ENCODE peak calls at places on chromosome 16, in five cellular contexts. H is A549, D is K562, G is HepG2, M is GM12878. A is an unnamed sample.

GRCh38 chr16:20868890-20869289 is 31.3 kb downstream of the DCUN1D3 start:
- DNase-seq in H (no peak), D (no peak), G (peak), M (no peak), A (no peak)

GRCh38 chr16:47143677-47144558 is at the start of gene NETO2:
- DNase-seq in H (peak), D (peak), G (peak), M (no peak), A (peak)

GRCh38 chr16:31128711-31129567 is 6.6 kb downstream of the PRSS8 start:
- DNase-seq in H (no peak), D (peak), G (no peak), M (no peak), A (no peak)

GRCh38 chr16:29316673-29317237 is 89.8 kb downstream of the NPIPB11 start:
- DNase-seq in H (no peak), D (no peak), G (no peak), M (no peak), A (no peak)

GRCh38 chr16:50756466-50756865 is 14.6 kb downstream of the CYLD start:
- DNase-seq in H (no peak), D (no peak), G (no peak), M (no peak), A (no peak)

GRCh38 chr16:35599429-35600165 is 2140.2 kb downstream of the TP53TG3F start:
- DNase-seq in H (no peak), D (no peak), G (no peak), M (no peak), A (no peak)

GRCh38 chr16:30472328-30472942 is at the start of gene ITGAL:
- DNase-seq in H (no peak), D (no peak), G (no peak), M (peak), A (no peak)

GRCh38 chr16:26710475-26710874 is 356.3 kb upstream of the C16orf82 start:
- DNase-seq in H (no peak), D (no peak), G (no peak), M (no peak), A (no peak)

GRCh38 chr16:69942099-69942491 is 9.0 kb upstream of the CLEC18A start:
- DNase-seq in H (no peak), D (no peak), G (no peak), M (no peak), A (no peak)

GRCh38 chr16:10729649-10730048 is 14.0 kb upstream of the NUBP1 start:
- DNase-seq in H (peak), D (no peak), G (no peak), M (no peak), A (peak)

GRCh38 chr16:68365167-68365817 is 54.5 kb downstream of the PRMT7 start:
- DNase-seq in H (no peak), D (no peak), G (no peak), M (no peak), A (no peak)

GRCh38 chr16:12664334-12664733 is 139.4 kb downstream of the CPPED1 start:
- DNase-seq in H (no peak), D (no peak), G (no peak), M (no peak), A (no peak)

GRCh38 chr16:77836801-77837200 is 48.4 kb downstream of the VAT1L start:
- DNase-seq in H (no peak), D (no peak), G (no peak), M (no peak), A (no peak)

GRCh38 chr16:61813339-61813738 is 222.9 kb downstream of the CDH8 start:
- DNase-seq in H (no peak), D (no peak), G (no peak), M (no peak), A (no peak)

GRCh38 chr16:2520784-2521577 is 810 bp downstream of the AMDHD2 start:
- DNase-seq in H (no peak), D (peak), G (peak), M (no peak), A (peak)

GRCh38 chr16:68961778-68962402 is 118.6 kb downstream of the TANGO6 start:
- DNase-seq in H (no peak), D (no peak), G (no peak), M (no peak), A (no peak)

GRCh38 chr16:67562526-67562917 is at the start of gene CTCF:
- DNase-seq in H (peak), D (peak), G (peak), M (no peak), A (peak)

GRCh38 chr16:89000207-89000959 is 23.4 kb upstream of the CBFA2T3 start:
- DNase-seq in H (no peak), D (no peak), G (no peak), M (no peak), A (no peak)

GRCh38 chr16:25109643-25110042 is 1.9 kb upstream of the LCMT1 start:
- DNase-seq in H (peak), D (peak), G (peak), M (no peak), A (no peak)

GRCh38 chr16:22948603-22949368 is 134.8 kb downstream of the HS3ST2 start:
- DNase-seq in H (peak), D (peak), G (peak), M (peak), A (peak)

GRCh38 chr16:48057085-48057484 is 98.7 kb downstream of the ABCC12 start:
- DNase-seq in H (no peak), D (no peak), G (no peak), M (no peak), A (no peak)

GRCh38 chr16:3030128-3030871 is 6.4 kb downstream of the BICDL2 start:
- DNase-seq in H (no peak), D (no peak), G (no peak), M (no peak), A (no peak)

GRCh38 chr16:3074860-3075545 is 9.6 kb downstream of the IL32 start:
- DNase-seq in H (no peak), D (peak), G (no peak), M (peak), A (no peak)

GRCh38 chr16:84545114-84545737 is 40.8 kb upstream of the MEAK7 start:
- DNase-seq in H (no peak), D (no peak), G (no peak), M (no peak), A (no peak)

GRCh38 chr16:1163567-1164055 is 10.7 kb downstream of the CACNA1H start:
- DNase-seq in H (no peak), D (no peak), G (no peak), M (no peak), A (no peak)

GRCh38 chr16:84940670-84941551 is 70.4 kb downstream of the ZDHHC7 start:
- DNase-seq in H (no peak), D (no peak), G (no peak), M (no peak), A (no peak)

GRCh38 chr16:25411376-25412081 is 153.9 kb upstream of the ZKSCAN2 start:
- DNase-seq in H (no peak), D (no peak), G (no peak), M (no peak), A (peak)

GRCh38 chr16:23694707-23695373 is 16.2 kb downstream of the PLK1 start:
- DNase-seq in H (no peak), D (peak), G (peak), M (no peak), A (peak)

GRCh38 chr16:66484453-66485213 is 57.5 kb downstream of the BEAN1 start:
- DNase-seq in H (no peak), D (peak), G (no peak), M (no peak), A (no peak)

GRCh38 chr16:66486199-66486772 is 59.2 kb downstream of the BEAN1 start:
- DNase-seq in H (no peak), D (no peak), G (no peak), M (no peak), A (no peak)

GRCh38 chr16:66486773-66487579 is 59.9 kb downstream of the BEAN1 start:
- DNase-seq in H (no peak), D (no peak), G (no peak), M (no peak), A (no peak)

GRCh38 chr16:66483689-66484452 is 56.8 kb downstream of the BEAN1 start:
- DNase-seq in H (peak), D (peak), G (peak), M (no peak), A (peak)

GRCh38 chr16:66485361-66485760 is 58.3 kb downstream of the BEAN1 start:
- DNase-seq in H (no peak), D (no peak), G (no peak), M (no peak), A (no peak)
- H3K4me2 ChIP-seq in H (no peak), D (no peak), G (no peak), M (no peak), A (no peak)

GRCh38 chr16:9371713-9372448 is 280.4 kb downstream of the HAPSTR1 start:
- DNase-seq in H (no peak), D (no peak), G (no peak), M (no peak), A (no peak)

GRCh38 chr16:9370071-9370491 is 278.6 kb downstream of the HAPSTR1 start:
- DNase-seq in H (no peak), D (no peak), G (no peak), M (no peak), A (peak)

GRCh38 chr16:9378876-9379275 is 287.4 kb downstream of the HAPSTR1 start:
- DNase-seq in H (no peak), D (no peak), G (peak), M (no peak), A (no peak)

GRCh38 chr16:9374076-9374475 is 282.6 kb downstream of the HAPSTR1 start:
- DNase-seq in H (no peak), D (no peak), G (no peak), M (no peak), A (no peak)

GRCh38 chr16:9372934-9373890 is 281.8 kb downstream of the HAPSTR1 start:
- DNase-seq in H (no peak), D (no peak), G (no peak), M (no peak), A (peak)
- TF ChIP-seq JUNB in H (no peak), D (no peak), G (no peak), M (no peak), A (no peak)

GRCh38 chr16:55204923-55205322 is 119.1 kb upstream of the IRX6 start:
- DNase-seq in H (no peak), D (no peak), G (no peak), M (no peak), A (no peak)
- H3K4me2 ChIP-seq in H (no peak), D (no peak), G (no peak), M (no peak), A (no peak)

GRCh38 chr16:73771196-73771595 is 525.4 kb upstream of the PSMD7 start:
- DNase-seq in H (no peak), D (no peak), G (no peak), M (no peak), A (no peak)
- TF ChIP-seq JUNB in H (no peak), D (no peak), G (no peak), M (no peak), A (no peak)

DNA sequence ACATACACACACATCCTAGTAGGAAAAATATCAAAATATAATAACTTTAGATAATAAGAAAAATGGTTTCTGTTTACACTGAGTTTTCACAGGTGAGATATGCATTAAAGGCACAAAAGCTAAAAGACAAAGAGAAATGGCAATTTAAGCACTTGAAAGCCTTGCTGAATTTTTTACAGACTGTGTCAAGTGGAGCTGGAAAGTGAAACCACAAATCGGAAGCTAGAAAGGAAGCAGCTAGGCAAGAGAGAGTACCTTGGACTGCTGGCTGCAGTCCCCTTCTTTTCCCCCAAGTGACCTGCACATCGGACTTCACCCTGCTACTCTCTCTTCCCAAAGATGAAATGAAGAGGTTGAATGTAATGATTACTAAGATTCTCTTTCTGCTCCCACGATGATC is 135.1 kb downstream of the CDH13 start:
- DNase-seq in H (no peak), D (no peak), G (no peak), M (no peak), A (no peak)
- H3K4me2 ChIP-seq in H (no peak), D (no peak), G (no peak), M (no peak), A (no peak)

DNA sequence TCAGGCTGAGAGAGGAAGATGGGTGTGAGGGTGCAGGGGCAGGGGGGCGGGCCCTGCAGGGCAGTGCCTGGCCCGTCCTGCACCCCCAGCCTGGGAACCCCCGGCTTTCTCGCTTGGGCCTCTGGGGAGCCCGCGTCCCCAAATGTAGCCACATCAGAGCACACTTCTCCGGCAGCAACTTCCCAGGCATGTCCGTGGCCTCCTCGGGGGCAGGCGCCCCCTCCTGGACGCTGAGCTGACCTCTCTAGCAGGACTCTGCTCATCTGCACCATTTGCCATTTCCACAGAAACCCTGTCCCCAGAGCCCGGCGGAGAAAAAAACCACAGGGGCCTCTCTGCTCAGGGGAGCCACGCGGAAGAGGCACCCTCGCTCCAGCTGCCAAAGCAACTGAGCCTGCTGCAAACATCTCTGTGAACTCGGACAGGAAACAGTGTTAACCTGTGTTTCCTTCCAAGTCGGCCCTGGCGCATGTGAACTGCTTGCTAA is 63.4 kb downstream of the KLHDC4 start:
- DNase-seq in H (peak), D (peak), G (peak), M (peak), A (peak)
- TF ChIP-seq JUNB in H (no peak), D (no peak), G (no peak), M (no peak), A (no peak)

GRCh38 chr16:8952281-8952751 is 11.4 kb downstream of the USP7 start:
- DNase-seq in H (no peak), D (no peak), G (no peak), M (no peak), A (no peak)
- H3K4me2 ChIP-seq in H (no peak), D (no peak), G (peak), M (peak), A (peak)

A was measured in GM23338.